ENCODE peak calls at places on chromosome 6, in eight cellular contexts. I, J, L, N, T, C, G and S are unnamed samples. For H3K36me3 and H3K4me1, the result is how much of the 10 kb centered on the place peaks cover.

GRCh38 chr6:13427838-13428527 is 59.4 kb downstream of the GFOD1 start:
- DNase-seq in T (no peak), C (no peak), G (no peak), N (peak), J (no peak), L (no peak), I (no peak), S (peak)

GRCh38 chr6:52815167-52816092 is 11.8 kb upstream of the GSTA1 start:
- DNase-seq in N (peak), I (peak), T (peak), G (peak), L (no peak), J (peak), C (peak), S (peak)

GRCh38 chr6:17096076-17096475 is 5.8 kb upstream of the STMND1 start:
- DNase-seq in L (no peak), N (no peak), C (no peak), T (peak), I (peak), G (no peak), J (no peak), S (no peak)

GRCh38 chr6:79420054-79420453 is 117.2 kb downstream of the LCA5 start:
- DNase-seq in J (no peak), C (no peak), I (no peak), G (no peak), N (no peak), T (no peak), L (no peak), S (no peak)

GRCh38 chr6:6688283-6688682 is 99.8 kb downstream of the LY86 start:
- DNase-seq in J (no peak), I (no peak), C (no peak), N (no peak), G (no peak), T (no peak), L (no peak), S (no peak)

GRCh38 chr6:133206942-133207341 is 34.2 kb upstream of the EYA4 start:
- DNase-seq in J (no peak), I (no peak), G (no peak), N (no peak), T (no peak), C (no peak), L (no peak), S (no peak)

GRCh38 chr6:20948531-20948930 is 414.3 kb downstream of the CDKAL1 start:
- DNase-seq in G (no peak), J (no peak), L (no peak), I (no peak), C (no peak), T (no peak), N (no peak), S (no peak)

GRCh38 chr6:169917153-169917552 is 165.7 kb downstream of the ERMARD start:
- DNase-seq in N (no peak), J (no peak), C (no peak), T (no peak), I (no peak), G (no peak), L (no peak), S (no peak)

GRCh38 chr6:125306756-125307149 is 5.0 kb upstream of the HDDC2 start:
- DNase-seq in T (no peak), C (no peak), I (no peak), N (no peak), L (no peak), J (no peak), G (no peak), S (no peak)

GRCh38 chr6:139370047-139370706 is 4.3 kb downstream of the CITED2 start:
- DNase-seq in J (no peak), C (peak), L (no peak), G (peak), I (peak), N (no peak), T (peak), S (peak)

GRCh38 chr6:166424431-166424830 is 41.7 kb upstream of the MPC1 start:
- DNase-seq in T (no peak), C (no peak), I (no peak), N (no peak), J (no peak), L (no peak), G (no peak), S (no peak)

GRCh38 chr6:32973934-32974333 is 5.5 kb downstream of the BRD2 start:
- DNase-seq in T (peak), J (peak), C (peak), I (peak), G (no peak), N (no peak), L (no peak), S (peak)

GRCh38 chr6:118912646-118913045 is 18.7 kb downstream of the ASF1A start:
- DNase-seq in N (no peak), G (no peak), L (no peak), C (no peak), I (no peak), J (no peak), T (no peak), S (no peak)
- H3K36me3 ChIP-seq in N (under half), G (half or more), L (half or more), C (under half), I (under half), J (half or more), T (half or more), S (under half)

DNA sequence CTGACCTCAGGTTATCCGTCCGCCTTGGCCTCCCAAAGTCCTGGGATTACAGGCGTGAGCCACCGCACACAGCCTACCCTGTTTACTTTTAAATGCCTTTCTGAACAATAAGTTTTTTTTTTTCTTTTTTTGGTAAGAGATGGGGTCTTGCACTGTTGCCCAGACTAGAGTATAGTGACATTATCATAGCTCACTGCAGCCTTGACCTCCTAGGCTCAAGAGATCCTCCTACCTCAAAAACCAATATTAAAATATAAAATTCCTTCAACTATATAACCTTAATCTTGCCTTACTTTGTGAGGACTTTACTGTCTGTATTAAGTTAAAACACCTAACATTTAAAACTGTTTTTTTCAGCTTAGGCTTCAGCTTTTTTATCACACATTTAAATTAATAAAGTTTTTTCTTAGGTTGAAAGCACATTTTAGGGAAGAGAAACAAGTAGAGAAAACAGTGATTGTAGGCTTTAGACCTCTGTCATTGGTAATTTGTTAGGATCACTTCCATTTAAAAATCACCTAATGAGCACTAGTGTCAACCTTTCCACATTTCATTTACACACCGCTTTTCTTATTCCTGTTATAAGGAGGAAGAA is 2.9 kb downstream of the UBR2 start:
- DNase-seq in N (no peak), G (no peak), C (no peak), I (no peak), J (no peak), L (no peak), T (no peak), S (no peak)
- H3K4me3 ChIP-seq in N (no peak), G (no peak), C (no peak), I (no peak), J (no peak), L (no peak), T (no peak), S (no peak)

DNA sequence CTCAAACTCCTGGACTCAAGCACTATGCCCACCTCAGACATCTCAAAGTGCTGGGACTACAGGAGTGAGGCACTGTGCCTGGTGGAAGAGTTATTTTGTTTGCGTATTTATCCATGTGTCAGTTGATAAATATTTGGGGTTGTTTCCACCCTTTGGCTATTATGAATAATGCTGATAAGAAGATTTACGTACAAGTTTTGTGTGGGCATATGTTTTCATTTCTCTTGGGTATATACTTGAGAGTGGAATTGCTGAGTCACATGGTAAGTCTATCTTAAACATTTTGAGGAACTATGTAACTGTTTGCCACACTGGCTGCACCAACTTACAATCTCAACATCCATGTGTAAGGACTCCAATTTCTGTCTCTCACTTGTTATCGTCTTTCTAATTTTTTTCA is 200.3 kb downstream of the RNGTT start:
- DNase-seq in J (no peak), I (peak), C (no peak), G (no peak), N (no peak), T (peak), L (no peak), S (no peak)
- H3K4me1 ChIP-seq in J (under half), I (under half), C (under half), G (under half), N (under half), T (under half), L (under half), S (under half)

GRCh38 chr6:135030532-135031178 is 24.0 kb downstream of the HBS1L start:
- DNase-seq in I (peak), J (no peak), N (no peak), C (no peak), T (peak), G (no peak), L (no peak), S (no peak)

GRCh38 chr6:135030056-135030473 is 24.6 kb downstream of the HBS1L start:
- DNase-seq in L (no peak), C (no peak), T (no peak), N (no peak), J (no peak), G (no peak), I (no peak), S (no peak)

GRCh38 chr6:135036731-135037420 is 17.7 kb downstream of the HBS1L start:
- DNase-seq in N (no peak), L (no peak), I (no peak), T (no peak), J (no peak), C (no peak), G (no peak), S (no peak)

GRCh38 chr6:135037541-135037940 is 17.1 kb downstream of the HBS1L start:
- DNase-seq in N (no peak), I (no peak), C (no peak), L (no peak), T (no peak), G (no peak), J (no peak), S (no peak)

DNA sequence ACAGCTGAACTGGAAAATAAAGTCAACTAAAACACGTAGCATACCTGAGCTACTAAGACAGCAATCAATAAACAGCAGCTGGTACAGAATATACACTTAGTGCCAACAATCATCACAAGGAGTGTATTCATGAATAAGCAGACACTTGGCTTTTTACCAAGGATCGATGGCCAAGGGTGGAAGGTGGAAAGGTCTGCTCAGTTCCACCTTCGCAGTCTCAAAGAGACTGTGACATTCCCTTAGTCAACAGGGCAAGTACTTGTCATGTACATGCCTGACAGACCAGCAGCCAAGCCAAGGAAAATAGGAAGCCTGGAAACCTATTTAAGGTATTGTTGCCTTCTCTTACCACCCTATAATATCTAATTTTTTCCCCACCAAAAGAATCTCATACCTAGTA is 21.4 kb downstream of the HBS1L start:
- DNase-seq in T (no peak), L (no peak), G (no peak), N (no peak), C (peak), I (no peak), J (no peak), S (peak)
- H3K36me3 ChIP-seq in T (under half), L (half or more), G (half or more), N (under half), C (under half), I (under half), J (half or more), S (under half)

GRCh38 chr6:157984165-157984564 is 2.5 kb downstream of the SYNJ2 start:
- DNase-seq in G (no peak), I (no peak), J (no peak), T (no peak), L (no peak), N (no peak), C (no peak), S (no peak)
- H3K4me3 ChIP-seq in G (no peak), I (peak), J (no peak), T (no peak), L (no peak), N (no peak), C (no peak), S (no peak)

GRCh38 chr6:24900917-24901697 is 34.7 kb downstream of the RIPOR2 start:
- DNase-seq in T (no peak), J (no peak), I (no peak), L (no peak), N (no peak), C (no peak), G (no peak), S (no peak)
- H3K4me1 ChIP-seq in T (under half), J (under half), I (under half), L (under half), N (half or more), C (under half), G (under half), S (under half)

GRCh38 chr6:105348897-105349296 is 54.0 kb downstream of the PREP start:
- DNase-seq in G (no peak), L (no peak), J (no peak), I (no peak), T (no peak), C (peak), N (no peak), S (no peak)

GRCh38 chr6:105344971-105345370 is 57.9 kb downstream of the PREP start:
- DNase-seq in T (no peak), I (no peak), C (no peak), J (no peak), G (no peak), L (no peak), N (no peak), S (no peak)

GRCh38 chr6:105346052-105346451 is 56.8 kb downstream of the PREP start:
- DNase-seq in G (no peak), C (peak), L (no peak), J (no peak), N (no peak), I (peak), T (peak), S (no peak)

DNA sequence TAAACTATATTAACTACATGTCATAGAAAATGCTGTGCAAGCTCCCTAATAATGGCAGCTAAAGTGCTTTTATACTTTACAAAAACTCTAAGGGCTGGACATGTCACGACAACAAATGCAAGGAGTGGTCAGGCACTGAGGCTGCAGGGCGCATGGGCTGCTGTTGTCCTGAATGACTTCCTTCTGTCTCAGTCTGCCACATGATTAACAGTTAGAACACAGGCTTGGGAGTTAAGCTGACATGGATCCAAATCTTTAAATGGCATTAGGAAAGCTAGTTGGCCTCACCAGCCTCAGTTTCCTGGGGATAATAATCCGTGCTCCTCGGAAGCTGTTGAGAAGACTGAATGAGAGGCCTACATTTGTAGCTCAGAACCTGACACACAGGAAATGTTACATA is 57.4 kb downstream of the PREP start:
- DNase-seq in N (no peak), G (no peak), L (no peak), J (no peak), I (no peak), C (peak), T (no peak), S (no peak)
- H3K36me3 ChIP-seq in N (under half), G (under half), L (under half), J (under half), I (under half), C (under half), T (under half), S (under half)